ENCODE peak calls at places on chromosomes 1 and 21, in six cellular contexts. I is NCI-H526; D is T-helper 1 cell; H is T-cell; U is stimulated activated CD8-positive, alpha-beta memory T cell treated with anti-CD3 and anti-CD28 coated beads, Interleukin-15, amount 100 ng/mL, for 24 hours; T is WTC11. M is an unnamed sample.

GRCh38 chr1:240122639-240123604 is 31.2 kb downstream of the FMN2 start:
- DNase-seq in D (no peak), U (no peak), T (peak), I (peak), H (no peak), M (no peak)

GRCh38 chr1:150628766-150629114 is 672 bp downstream of the ENSA start:
- DNase-seq in I (no peak), T (no peak), U (no peak), H (no peak), D (no peak), M (no peak)

GRCh38 chr1:91712981-91713841 is 172.7 kb downstream of the TGFBR3 start:
- DNase-seq in U (no peak), D (no peak), I (no peak), H (no peak), T (no peak), M (no peak)

GRCh38 chr1:193185861-193186714 is at the start of gene B3GALT2:
- DNase-seq in H (no peak), I (peak), U (no peak), D (no peak), T (no peak), M (peak)

GRCh38 chr21:25329227-25329626 is 278.1 kb downstream of the MRPL39 start:
- DNase-seq in I (no peak), U (no peak), H (no peak), T (no peak), D (no peak), M (peak)

GRCh38 chr1:228445867-228446584 is 29.4 kb upstream of the TRIM17 start:
- DNase-seq in T (peak), I (no peak), H (peak), D (no peak), U (no peak), M (peak)

GRCh38 chr21:27388835-27389234 is 421.9 kb upstream of the ADAMTS5 start:
- DNase-seq in H (no peak), I (no peak), T (no peak), U (no peak), D (no peak), M (no peak)

GRCh38 chr1:99627615-99628014 is 18.3 kb upstream of the PALMD start:
- DNase-seq in U (no peak), T (no peak), I (no peak), H (no peak), D (no peak), M (no peak)

GRCh38 chr1:36871146-36871971 is 163.0 kb downstream of the GRIK3 start:
- DNase-seq in D (no peak), I (no peak), H (no peak), U (no peak), T (no peak), M (no peak)